ENCODE peak calls at places on chromosomes 13 and 19, in six cellular contexts. One of them, this sample, is unnamed.

GRCh38 chr13:39789451-39789850 is 134.0 kb downstream of the COG6 start:
- DNase-seq in mesendoderm: no peak
- DNase-seq in neuronal stem cell: no peak
- DNase-seq in H1: no peak
- DNase-seq in IMR-90: no peak
- DNase-seq in trophoblast cell: peak; percentile 83
- DNase-seq in this sample: no peak

GRCh38 chr13:82147526-82147925 is 1734.7 kb downstream of the SLITRK1 start:
- DNase-seq in IMR-90: no peak
- DNase-seq in neuronal stem cell: no peak
- DNase-seq in H1: no peak
- DNase-seq in trophoblast cell: no peak
- DNase-seq in mesendoderm: no peak
- DNase-seq in this sample: peak; percentile 12

GRCh38 chr19:46932346-46932745 is 71.5 kb downstream of the ARHGAP35 start:
- DNase-seq in neuronal stem cell: no peak
- DNase-seq in H1: no peak
- DNase-seq in trophoblast cell: no peak
- DNase-seq in mesendoderm: no peak
- DNase-seq in IMR-90: peak; percentile 62
- DNase-seq in this sample: peak; percentile 50

GRCh38 chr13:29435125-29435911 is 160.2 kb downstream of the SLC7A1 start:
- DNase-seq in trophoblast cell: no peak
- DNase-seq in IMR-90: peak; percentile 91
- DNase-seq in mesendoderm: no peak
- DNase-seq in H1: no peak
- DNase-seq in neuronal stem cell: no peak
- DNase-seq in this sample: peak; percentile 98

GRCh38 chr13:51825165-51825592 is 19.8 kb downstream of the TMEM272 start:
- DNase-seq in trophoblast cell: no peak
- DNase-seq in neuronal stem cell: no peak
- DNase-seq in H1: no peak
- DNase-seq in IMR-90: no peak
- DNase-seq in mesendoderm: no peak
- DNase-seq in this sample: no peak

GRCh38 chr13:107185889-107186288 is 618.0 kb upstream of the ARGLU1 start:
- DNase-seq in mesendoderm: no peak
- DNase-seq in trophoblast cell: no peak
- DNase-seq in IMR-90: peak; percentile 84
- DNase-seq in H1: no peak
- DNase-seq in neuronal stem cell: no peak
- DNase-seq in this sample: peak; percentile 88

GRCh38 chr19:21677696-21678418 is 89.5 kb downstream of the ZNF100 start:
- DNase-seq in H1: no peak
- DNase-seq in neuronal stem cell: no peak
- DNase-seq in mesendoderm: no peak
- DNase-seq in IMR-90: no peak
- DNase-seq in trophoblast cell: no peak
- DNase-seq in this sample: no peak

GRCh38 chr19:39139305-39140194 is 14.0 kb downstream of the PAK4 start:
- DNase-seq in trophoblast cell: no peak
- DNase-seq in H1: no peak
- DNase-seq in neuronal stem cell: no peak
- DNase-seq in IMR-90: no peak
- DNase-seq in mesendoderm: peak; percentile 94
- DNase-seq in this sample: no peak

GRCh38 chr13:46804391-46804815 is 7.4 kb upstream of the ESD start:
- DNase-seq in neuronal stem cell: no peak
- DNase-seq in H1: no peak
- DNase-seq in trophoblast cell: peak; percentile 93
- DNase-seq in IMR-90: peak; percentile 98
- DNase-seq in mesendoderm: peak; percentile 73
- DNase-seq in this sample: peak; percentile 78

GRCh38 chr19:11208526-11209471 is 11.5 kb upstream of the KANK2 start:
- DNase-seq in mesendoderm: no peak
- DNase-seq in IMR-90: no peak
- DNase-seq in trophoblast cell: no peak
- DNase-seq in H1: no peak
- DNase-seq in neuronal stem cell: no peak
- DNase-seq in this sample: peak; percentile 50

GRCh38 chr19:16075430-16076153 is 703 bp upstream of the TPM4 start:
- DNase-seq in H1: no peak
- DNase-seq in IMR-90: no peak
- DNase-seq in mesendoderm: peak; percentile 42
- DNase-seq in trophoblast cell: peak; percentile 28
- DNase-seq in neuronal stem cell: no peak
- DNase-seq in this sample: no peak

GRCh38 chr13:42337808-42338600 is 66.1 kb downstream of the AKAP11 start:
- DNase-seq in mesendoderm: no peak
- DNase-seq in trophoblast cell: peak; percentile 12
- DNase-seq in neuronal stem cell: no peak
- DNase-seq in H1: no peak
- DNase-seq in IMR-90: no peak
- DNase-seq in this sample: peak; percentile 40

GRCh38 chr19:50264483-50265186 is 61.2 kb downstream of the MYH14 start:
- DNase-seq in mesendoderm: peak; percentile 67
- DNase-seq in IMR-90: no peak
- DNase-seq in neuronal stem cell: no peak
- DNase-seq in trophoblast cell: no peak
- DNase-seq in H1: no peak
- DNase-seq in this sample: no peak

GRCh38 chr19:45878043-45878794 is 7.7 kb downstream of the IRF2BP1 start:
- DNase-seq in H1: no peak
- DNase-seq in mesendoderm: no peak
- DNase-seq in IMR-90: no peak
- DNase-seq in neuronal stem cell: no peak
- DNase-seq in trophoblast cell: peak; percentile 29
- DNase-seq in this sample: no peak
- H3K4me1 ChIP-seq in H1: peaks cover 14% of the 10 kb centered on the region
- H3K4me1 ChIP-seq in mesendoderm: peaks cover 17% of the 10 kb centered on the region
- H3K4me1 ChIP-seq in IMR-90: peaks cover 4% of the 10 kb centered on the region
- H3K4me1 ChIP-seq in neuronal stem cell: peaks cover 32% of the 10 kb centered on the region
- H3K4me1 ChIP-seq in trophoblast cell: peaks cover 23% of the 10 kb centered on the region
- H3K4me1 ChIP-seq in this sample: peaks cover 38% of the 10 kb centered on the region

GRCh38 chr19:31102674-31103073 is 246.6 kb downstream of the TSHZ3 start:
- DNase-seq in mesendoderm: no peak
- DNase-seq in neuronal stem cell: no peak
- DNase-seq in H1: no peak
- DNase-seq in trophoblast cell: no peak
- DNase-seq in IMR-90: no peak
- DNase-seq in this sample: no peak
- H3K18ac ChIP-seq in mesendoderm: no peak overlapping the region
- H3K18ac ChIP-seq in neuronal stem cell: no peak overlapping the region
- H3K18ac ChIP-seq in H1: no peak overlapping the region
- H3K18ac ChIP-seq in trophoblast cell: no peak overlapping the region
- H3K18ac ChIP-seq in IMR-90: no peak overlapping the region
- H3K18ac ChIP-seq in this sample: no peak overlapping the region

GRCh38 chr19:1854542-1855039 is 6.3 kb upstream of the REXO1 start:
- DNase-seq in trophoblast cell: no peak
- DNase-seq in neuronal stem cell: no peak
- DNase-seq in mesendoderm: peak; percentile 26
- DNase-seq in H1: no peak
- DNase-seq in IMR-90: no peak
- DNase-seq in this sample: no peak

GRCh38 chr19:1855828-1856255 is 7.5 kb downstream of the KLF16 start:
- DNase-seq in neuronal stem cell: no peak
- DNase-seq in trophoblast cell: no peak
- DNase-seq in H1: no peak
- DNase-seq in IMR-90: peak; percentile 23
- DNase-seq in mesendoderm: no peak
- DNase-seq in this sample: no peak

GRCh38 chr19:1856345-1856697 is 7.1 kb downstream of the KLF16 start:
- DNase-seq in H1: no peak
- DNase-seq in neuronal stem cell: no peak
- DNase-seq in mesendoderm: no peak
- DNase-seq in IMR-90: no peak
- DNase-seq in trophoblast cell: no peak
- DNase-seq in this sample: no peak

GRCh38 chr19:1854032-1854541 is 5.8 kb upstream of the REXO1 start:
- DNase-seq in mesendoderm: no peak
- DNase-seq in trophoblast cell: no peak
- DNase-seq in H1: no peak
- DNase-seq in IMR-90: no peak
- DNase-seq in neuronal stem cell: no peak
- DNase-seq in this sample: no peak

GRCh38 chr19:1855040-1855827 is 7.0 kb upstream of the REXO1 start:
- DNase-seq in IMR-90: peak; percentile 85
- DNase-seq in neuronal stem cell: peak; percentile 77
- DNase-seq in mesendoderm: peak; percentile 95
- DNase-seq in H1: peak; percentile 71
- DNase-seq in trophoblast cell: peak; percentile 71
- DNase-seq in this sample: peak; percentile 93
- H3K4me1 ChIP-seq in IMR-90: peaks cover 45% of the 10 kb centered on the region
- H3K4me1 ChIP-seq in neuronal stem cell: peaks cover 39% of the 10 kb centered on the region
- H3K4me1 ChIP-seq in mesendoderm: peaks cover 14% of the 10 kb centered on the region
- H3K4me1 ChIP-seq in H1: peaks cover 49% of the 10 kb centered on the region
- H3K4me1 ChIP-seq in trophoblast cell: peaks cover 22% of the 10 kb centered on the region
- H3K4me1 ChIP-seq in this sample: peaks cover 72% of the 10 kb centered on the region

GRCh38 chr13:99984463-99985242 is 3.1 kb downstream of the ZIC2 start:
- DNase-seq in H1: no peak
- DNase-seq in IMR-90: no peak
- DNase-seq in trophoblast cell: no peak
- DNase-seq in mesendoderm: peak; percentile 92
- DNase-seq in neuronal stem cell: no peak
- DNase-seq in this sample: no peak
- H3K18ac ChIP-seq in H1: peak overlapping the region; percentile 85
- H3K18ac ChIP-seq in IMR-90: no peak overlapping the region
- H3K18ac ChIP-seq in trophoblast cell: no peak overlapping the region
- H3K18ac ChIP-seq in mesendoderm: peak overlapping the region; percentile 55
- H3K18ac ChIP-seq in neuronal stem cell: peak overlapping the region; percentile 92
- H3K18ac ChIP-seq in this sample: no peak overlapping the region

GRCh38 chr13:98537740-98538139 is 39.2 kb downstream of the STK24 start:
- DNase-seq in trophoblast cell: no peak
- DNase-seq in mesendoderm: no peak
- DNase-seq in H1: no peak
- DNase-seq in neuronal stem cell: no peak
- DNase-seq in IMR-90: no peak
- DNase-seq in this sample: no peak

GRCh38 chr13:98536729-98537128 is 40.2 kb downstream of the STK24 start:
- DNase-seq in H1: no peak
- DNase-seq in IMR-90: no peak
- DNase-seq in trophoblast cell: no peak
- DNase-seq in neuronal stem cell: no peak
- DNase-seq in mesendoderm: no peak
- DNase-seq in this sample: no peak

GRCh38 chr13:98539655-98540054 is 37.3 kb downstream of the STK24 start:
- DNase-seq in trophoblast cell: no peak
- DNase-seq in neuronal stem cell: no peak
- DNase-seq in IMR-90: no peak
- DNase-seq in H1: no peak
- DNase-seq in mesendoderm: no peak
- DNase-seq in this sample: peak; percentile 92

GRCh38 chr13:98535501-98536357 is 41.2 kb downstream of the STK24 start:
- DNase-seq in H1: no peak
- DNase-seq in mesendoderm: peak; percentile 69
- DNase-seq in trophoblast cell: peak; percentile 43
- DNase-seq in IMR-90: no peak
- DNase-seq in neuronal stem cell: no peak
- DNase-seq in this sample: no peak

GRCh38 chr13:98537306-98537705 is 39.6 kb downstream of the STK24 start:
- DNase-seq in H1: no peak
- DNase-seq in trophoblast cell: no peak
- DNase-seq in neuronal stem cell: no peak
- DNase-seq in mesendoderm: no peak
- DNase-seq in IMR-90: no peak
- DNase-seq in this sample: no peak
- H3K4me1 ChIP-seq in H1: peaks cover 1% of the 10 kb centered on the region
- H3K4me1 ChIP-seq in trophoblast cell: peaks cover 2% of the 10 kb centered on the region
- H3K4me1 ChIP-seq in neuronal stem cell: peaks cover under 1% of the 10 kb centered on the region
- H3K4me1 ChIP-seq in mesendoderm: peaks cover 2% of the 10 kb centered on the region
- H3K4me1 ChIP-seq in IMR-90: peaks cover 15% of the 10 kb centered on the region
- H3K4me1 ChIP-seq in this sample: peaks cover 13% of the 10 kb centered on the region

DNA sequence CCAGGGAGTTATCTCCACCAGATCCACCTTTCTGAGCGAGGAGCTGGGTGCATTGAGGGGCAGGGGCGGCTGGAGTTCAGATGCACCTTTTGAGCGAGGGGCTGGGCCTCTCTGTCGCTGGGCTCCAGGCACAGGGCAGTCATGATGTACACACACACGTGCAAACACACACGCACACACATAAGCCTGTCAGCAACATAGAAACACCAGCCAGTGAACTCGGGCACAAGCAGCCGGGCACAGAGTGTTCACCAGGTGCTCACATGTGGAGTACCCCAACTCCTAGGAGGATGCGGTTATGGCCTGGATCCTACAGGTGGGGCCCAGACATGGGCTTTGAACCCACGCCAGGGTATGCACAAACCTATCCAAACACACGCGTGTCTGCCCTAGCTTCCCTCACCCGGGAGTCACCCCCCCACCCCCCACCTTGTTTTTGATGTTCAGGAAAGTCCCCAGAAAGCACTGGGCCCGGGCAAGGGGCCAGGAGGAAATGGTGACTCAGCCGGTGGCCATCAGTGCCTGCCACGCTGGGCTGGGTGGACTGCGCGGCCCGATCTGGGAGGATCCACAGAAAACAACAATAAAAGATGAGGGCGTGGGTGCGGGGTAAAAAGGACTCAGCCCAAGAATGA is 13.3 kb downstream of the ARRDC2 start:
- DNase-seq in neuronal stem cell: no peak
- DNase-seq in IMR-90: peak; percentile 88
- DNase-seq in H1: no peak
- DNase-seq in mesendoderm: no peak
- DNase-seq in trophoblast cell: peak; percentile 43
- DNase-seq in this sample: peak; percentile 93
- H3K18ac ChIP-seq in neuronal stem cell: peak overlapping the region; percentile 31
- H3K18ac ChIP-seq in IMR-90: peak overlapping the region; percentile 99
- H3K18ac ChIP-seq in H1: no peak overlapping the region
- H3K18ac ChIP-seq in mesendoderm: no peak overlapping the region
- H3K18ac ChIP-seq in trophoblast cell: no peak overlapping the region
- H3K18ac ChIP-seq in this sample: peak overlapping the region; percentile 76

DNA sequence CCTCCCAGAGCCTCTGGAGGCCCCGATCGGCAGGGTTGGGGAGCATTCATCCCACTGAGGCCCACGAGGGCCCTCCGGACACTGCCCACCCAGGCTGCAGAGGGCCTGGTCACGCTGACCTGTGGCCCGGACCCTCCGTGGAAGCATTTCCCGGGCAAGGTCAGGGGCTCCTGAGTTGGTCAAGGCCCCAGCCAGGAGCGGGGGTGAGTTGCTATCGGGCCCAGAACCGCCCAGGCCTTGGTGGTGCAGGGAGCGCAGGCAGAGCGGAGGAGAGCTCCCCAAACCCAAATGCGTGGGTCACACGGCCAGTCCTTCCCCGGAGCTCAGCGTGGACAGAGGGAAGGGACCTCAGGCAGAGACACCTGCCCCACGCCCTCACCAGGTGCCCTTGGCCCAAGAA is 25.7 kb downstream of the GPX4 start:
- DNase-seq in mesendoderm: no peak
- DNase-seq in neuronal stem cell: no peak
- DNase-seq in IMR-90: no peak
- DNase-seq in H1: no peak
- DNase-seq in trophoblast cell: no peak
- DNase-seq in this sample: no peak
- H3K4me1 ChIP-seq in mesendoderm: peaks cover 2% of the 10 kb centered on the region
- H3K4me1 ChIP-seq in neuronal stem cell: peaks cover 19% of the 10 kb centered on the region
- H3K4me1 ChIP-seq in IMR-90: peaks cover 29% of the 10 kb centered on the region
- H3K4me1 ChIP-seq in H1: peaks cover 6% of the 10 kb centered on the region
- H3K4me1 ChIP-seq in trophoblast cell: peaks cover 21% of the 10 kb centered on the region
- H3K4me1 ChIP-seq in this sample: peaks cover 68% of the 10 kb centered on the region

This sample was measured in mesenchymal stem cell.